ENCODE peak calls at places on chromosomes 4 and X, in nine cellular contexts. T, A, C, P, D, M, K, X and E are unnamed samples.

GRCh38 chr4:20287246-20287645 is 35.5 kb downstream of the SLIT2 start:
- DNase-seq in A (no peak), D (no peak), C (no peak), T (no peak), P (no peak), M (no peak), X (no peak), K (no peak), E (no peak)

GRCh38 chr4:62328526-62328925 is 1128.4 kb downstream of the ADGRL3 start:
- DNase-seq in T (no peak), M (no peak), P (no peak), D (no peak), X (no peak), K (no peak), C (no peak), A (no peak), E (no peak)

GRCh38 chrX:143363419-143363818 is 153.9 kb downstream of the SPANXN3 start:
- DNase-seq in C (no peak), A (no peak), K (no peak), P (no peak), X (no peak), D (no peak), T (no peak), M (no peak), E (no peak)

GRCh38 chr4:66766557-66766956 is 778.7 kb downstream of the CENPC start:
- DNase-seq in K (no peak), D (no peak), X (no peak), T (no peak), P (no peak), C (no peak), A (no peak), M (no peak), E (no peak)

GRCh38 chrX:11664211-11664888 is 1.4 kb downstream of the ARHGAP6 start:
- DNase-seq in X (peak), D (no peak), C (no peak), P (no peak), A (no peak), K (no peak), M (no peak), T (no peak), E (no peak)

GRCh38 chrX:153905481-153906095 is 1.1 kb downstream of the AVPR2 start:
- DNase-seq in K (no peak), D (no peak), X (no peak), M (no peak), C (no peak), A (no peak), T (no peak), P (no peak), E (no peak)

GRCh38 chrX:16797358-16797757 is 11.1 kb downstream of the TXLNG start:
- DNase-seq in M (no peak), C (no peak), X (no peak), K (no peak), P (no peak), T (peak), A (no peak), D (no peak), E (no peak)

GRCh38 chr4:8652181-8653078 is 59.9 kb downstream of the CPZ start:
- DNase-seq in A (no peak), M (no peak), C (peak), D (no peak), X (no peak), T (no peak), K (no peak), P (no peak), E (no peak)

GRCh38 chr4:114417214-114417613 is 181.4 kb upstream of the UGT8 start:
- DNase-seq in X (no peak), K (peak), C (no peak), M (no peak), T (no peak), D (no peak), A (no peak), P (no peak), E (no peak)

GRCh38 chr4:152342293-152342692 is 193.6 kb downstream of the FBXW7 start:
- DNase-seq in T (no peak), K (no peak), X (no peak), P (peak), D (no peak), C (no peak), A (no peak), M (no peak), E (no peak)